ENCODE peak calls at places on chromosomes 4 and X, in four cellular contexts. P is K562, G is body of pancreas, H is adrenal gland. U is an unnamed sample.

GRCh38 chrX:14616876-14617275 is 87.5 kb downstream of the GLRA2 start:
- DNase-seq in G (no peak), P (no peak), H (no peak), U (no peak)

GRCh38 chrX:84729809-84730208 is 227.6 kb upstream of the HDX start:
- DNase-seq in P (peak; percentile 10), H (peak; percentile 18), G (peak; percentile 11), U (no peak)

GRCh38 chr4:78363031-78363430 is 188.5 kb upstream of the ANXA3 start:
- DNase-seq in H (no peak), P (no peak), G (no peak), U (no peak)

GRCh38 chrX:81259714-81260395 is 58.0 kb downstream of the SH3BGRL start:
- DNase-seq in P (no peak), G (no peak), H (no peak), U (no peak)

GRCh38 chr4:8428288-8429097 is 12.0 kb downstream of the ACOX3 start:
- DNase-seq in H (peak; percentile 94), P (peak; percentile 94), G (peak; percentile 96), U (peak; percentile 97)

GRCh38 chr4:110959041-110959643 is 336.3 kb upstream of the PITX2 start:
- DNase-seq in G (no peak), P (no peak), H (no peak), U (no peak)

GRCh38 chr4:105956566-105956965 is 61.3 kb downstream of the NPNT start:
- DNase-seq in P (no peak), H (no peak), G (no peak), U (no peak)

GRCh38 chr4:39151120-39151713 is 31.1 kb upstream of the WDR19 start:
- DNase-seq in P (no peak), G (no peak), H (no peak), U (no peak)

GRCh38 chrX:85573801-85574200 is 194.3 kb upstream of the POF1B start:
- DNase-seq in P (no peak), G (no peak), H (no peak), U (no peak)

GRCh38 chrX:134502686-134503085 is 42.7 kb downstream of the HPRT1 start:
- DNase-seq in H (no peak), G (no peak), P (no peak), U (no peak)

GRCh38 chrX:11423362-11423818 is 130.2 kb downstream of the AMELX start:
- DNase-seq in H (peak; percentile 37), G (no peak), P (peak; percentile 79), U (no peak)

GRCh38 chr4:116923389-116923788 is 162.0 kb downstream of the TRAM1L1 start:
- DNase-seq in H (no peak), P (no peak), G (no peak), U (no peak)

GRCh38 chrX:139077303-139078131 is 366.0 kb upstream of the FGF13 start:
- DNase-seq in P (no peak), H (no peak), G (no peak), U (no peak)

GRCh38 chr4:113618205-113618604 is 143.3 kb downstream of the CAMK2D start:
- DNase-seq in H (no peak), P (no peak), G (no peak), U (no peak)

GRCh38 chr4:34939073-34939472 is 1305.2 kb downstream of the ARAP2 start:
- DNase-seq in P (no peak), H (no peak), G (no peak), U (no peak)

GRCh38 chr4:71607780-71608673 is 175.9 kb downstream of the GC start:
- DNase-seq in H (no peak), G (no peak), P (no peak), U (no peak)

GRCh38 chr4:146059865-146060264 is 115.7 kb upstream of the LSM6 start:
- DNase-seq in P (no peak), H (no peak), G (no peak), U (no peak)

GRCh38 chr4:78689224-78689623 is 86.9 kb upstream of the BMP2K start:
- DNase-seq in H (no peak), G (no peak), P (no peak), U (no peak)

GRCh38 chrX:39196192-39197102 is 395.2 kb downstream of the MID1IP1 start:
- DNase-seq in H (no peak), G (peak; percentile 27), P (peak; percentile 37), U (no peak)

GRCh38 chr4:146343199-146343598 is 128.9 kb downstream of the REELD1 start:
- DNase-seq in P (no peak), G (no peak), H (no peak), U (no peak)

GRCh38 chr4:33063238-33063637 is 2343.1 kb downstream of the PCDH7 start:
- DNase-seq in H (no peak), P (no peak), G (no peak), U (no peak)

GRCh38 chrX:44903107-44903506 is 30.1 kb downstream of the KDM6A start:
- DNase-seq in H (no peak), G (no peak), P (peak; percentile 34), U (no peak)

GRCh38 chr4:56619160-56619559 is 61.9 kb downstream of the HOPX start:
- DNase-seq in H (no peak), P (no peak), G (no peak), U (no peak)

GRCh38 chrX:24619647-24620046 is 27.5 kb downstream of the PCYT1B start:
- DNase-seq in P (no peak), G (no peak), H (peak; percentile 43), U (peak; percentile 13)

GRCh38 chr4:1246111-1246881 is 2.6 kb downstream of the CTBP1 start:
- DNase-seq in G (peak; percentile 70), P (no peak), H (no peak), U (no peak)

GRCh38 chr4:127239902-127240575 is 392.7 kb upstream of the INTU start:
- DNase-seq in G (no peak), P (no peak), H (no peak), U (no peak)

GRCh38 chrX:9724711-9725110 is 40.9 kb downstream of the GPR143 start:
- DNase-seq in G (no peak), H (no peak), P (no peak), U (no peak)

DNA sequence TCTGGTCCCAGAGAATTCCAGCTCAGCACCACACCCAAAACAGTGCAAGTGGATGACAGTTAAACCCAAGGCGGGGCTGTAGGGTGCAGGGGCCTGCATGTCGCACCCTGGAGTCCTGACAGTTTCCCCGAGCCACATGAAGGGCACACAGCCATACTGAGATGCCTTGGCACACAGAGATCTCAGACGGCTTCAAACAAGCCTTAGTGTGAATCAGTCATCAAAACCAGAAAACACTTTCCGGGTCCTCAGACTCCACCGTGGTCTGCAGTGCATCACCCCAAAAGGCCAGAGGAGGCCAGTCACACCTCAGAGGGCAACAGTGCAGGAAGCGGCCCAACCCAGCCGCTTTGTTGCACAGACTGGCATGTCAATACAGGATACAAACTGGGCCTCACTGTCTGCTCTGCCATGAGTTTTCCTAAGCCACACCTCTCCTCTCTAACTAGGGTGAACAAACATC is 64.6 kb upstream of the ENPP6 start:
- DNase-seq in H (no peak), P (no peak), G (no peak), U (no peak)
- H3K4me3 ChIP-seq in H (no peak overlapping the region), P (no peak overlapping the region), G (no peak overlapping the region), U (no peak overlapping the region)

GRCh38 chrX:146144090-146144489 is 326.5 kb downstream of the SLITRK2 start:
- DNase-seq in G (no peak), P (no peak), H (no peak), U (no peak)
- TF ChIP-seq POLR2A in G (no peak), P (no peak), H (no peak), U (no peak)

DNA sequence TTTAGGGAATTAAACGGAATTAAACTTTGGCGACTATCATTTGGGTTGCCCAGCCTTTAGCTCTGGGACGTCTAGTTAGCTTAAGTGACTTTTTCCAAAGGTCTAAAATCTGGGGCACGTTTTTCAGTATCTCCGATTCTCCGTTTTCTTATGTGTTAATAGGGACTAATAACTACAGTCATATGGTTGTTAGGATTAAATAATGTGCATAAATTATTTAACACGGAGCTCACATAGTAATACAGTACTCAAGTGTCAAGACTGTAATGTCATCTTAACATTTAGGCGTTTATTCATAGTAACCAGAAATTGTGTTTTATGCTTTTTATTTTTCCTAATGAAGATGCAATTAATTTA is 466 bp upstream of the CCNA2 start:
- DNase-seq in G (no peak), H (no peak), P (no peak), U (no peak)
- H3K4me3 ChIP-seq in G (peak overlapping the region; percentile 81), H (peak overlapping the region; percentile 62), P (peak overlapping the region; percentile 99), U (no peak overlapping the region)

GRCh38 chrX:16774746-16775145 is 11.5 kb upstream of the TXLNG start:
- DNase-seq in G (no peak), P (no peak), H (no peak), U (peak; percentile 3)

GRCh38 chrX:16770970-16771482 is 15.2 kb upstream of the TXLNG start:
- DNase-seq in P (no peak), G (no peak), H (no peak), U (no peak)

GRCh38 chrX:16772460-16772859 is 13.8 kb upstream of the TXLNG start:
- DNase-seq in G (no peak), P (peak; percentile 39), H (no peak), U (no peak)

GRCh38 chrX:16771483-16772398 is 14.5 kb upstream of the TXLNG start:
- DNase-seq in H (no peak), P (peak; percentile 69), G (no peak), U (no peak)
- TF ChIP-seq POLR2A in H (no peak), P (peak; percentile 100), G (no peak), U (no peak)

DNA sequence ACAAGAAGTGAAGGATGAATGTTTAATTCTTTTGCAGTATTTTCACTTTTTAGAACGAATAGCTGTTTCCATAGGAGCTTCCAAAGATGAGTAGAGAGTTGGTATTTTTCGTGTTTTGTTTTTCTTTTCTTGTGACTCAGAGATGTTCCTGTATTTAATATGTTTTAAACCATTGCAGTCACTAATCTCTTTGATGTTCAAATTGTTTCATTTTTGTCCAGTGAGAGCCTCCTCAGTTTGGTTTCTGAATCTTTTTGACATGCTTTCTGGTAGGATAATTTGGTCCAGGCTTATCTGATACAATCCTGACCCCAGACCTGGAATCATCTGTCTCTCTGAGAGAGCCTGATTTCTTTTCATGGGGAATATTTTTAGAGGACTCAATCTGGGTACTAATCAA is 41.6 kb downstream of the BEX3 start:
- DNase-seq in G (no peak), P (no peak), H (no peak), U (no peak)
- H3K4me3 ChIP-seq in G (no peak overlapping the region), P (no peak overlapping the region), H (no peak overlapping the region), U (no peak overlapping the region)

DNA sequence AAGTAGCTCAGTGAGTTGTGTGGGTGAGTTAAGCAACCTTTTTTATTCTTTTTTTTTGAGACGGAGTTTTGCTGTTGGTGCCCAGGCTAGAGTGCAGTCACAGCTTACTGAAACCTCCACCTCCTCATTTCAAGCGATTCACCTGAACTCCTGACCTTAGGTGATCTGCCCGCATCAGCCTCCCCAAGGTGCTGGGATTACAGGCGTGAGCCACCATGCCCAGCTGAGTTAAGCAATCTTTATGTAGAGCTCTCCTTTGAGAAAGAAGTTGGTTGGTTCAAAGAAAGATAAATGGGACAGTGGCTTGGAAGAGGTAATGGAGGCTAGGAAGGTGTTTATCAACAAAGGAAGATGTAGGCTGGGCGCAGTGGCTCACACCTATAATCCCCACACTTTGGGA is 3.2 kb downstream of the MSMO1 start:
- DNase-seq in P (no peak), H (no peak), G (no peak), U (no peak)
- TF ChIP-seq POLR2A in P (no peak), H (no peak), G (no peak), U (no peak)

U was measured in lower leg skin.